ENCODE peak calls at places on chromosome 19, in four cellular contexts. Q, N, M and B are unnamed samples.

GRCh38 chr19:35869327-35870123 is 1.2 kb downstream of the APLP1 start:
- DNase-seq in M (no peak), N (peak), Q (peak), B (peak)

GRCh38 chr19:6536138-6536671 is 5.4 kb downstream of the TNFSF9 start:
- DNase-seq in N (peak), M (peak), Q (peak), B (no peak)

GRCh38 chr19:38841787-38842438 is 7.9 kb downstream of the HNRNPL start:
- DNase-seq in M (no peak), N (no peak), Q (no peak), B (no peak)

GRCh38 chr19:33828266-33829075 is 31.8 kb downstream of the KCTD15 start:
- DNase-seq in N (no peak), M (no peak), Q (no peak), B (no peak)

GRCh38 chr19:11204943-11205349 is 7.6 kb upstream of the KANK2 start:
- DNase-seq in N (no peak), Q (no peak), M (peak), B (no peak)

GRCh38 chr19:18776736-18777135 is 14.4 kb downstream of the COMP start:
- DNase-seq in N (no peak), Q (no peak), M (no peak), B (no peak)

GRCh38 chr19:1073956-1074511 is 7.1 kb downstream of the ARHGAP45 start:
- DNase-seq in N (no peak), M (no peak), Q (no peak), B (no peak)

GRCh38 chr19:4474504-4475136 is 2.5 kb downstream of the HDGFL2 start:
- DNase-seq in M (no peak), Q (peak), N (peak), B (peak)

GRCh38 chr19:3319643-3320353 is 46.6 kb upstream of the NFIC start:
- DNase-seq in N (no peak), Q (peak), M (no peak), B (no peak)

GRCh38 chr19:56951672-56952071 is 111.1 kb upstream of the PEG3 start:
- DNase-seq in N (no peak), Q (no peak), M (no peak), B (no peak)

GRCh38 chr19:42175952-42176648 is 41.4 kb downstream of the DEDD2 start:
- DNase-seq in Q (peak), N (peak), M (no peak), B (peak)

GRCh38 chr19:18650048-18650435 is 13.2 kb downstream of the KLHL26 start:
- DNase-seq in M (no peak), N (peak), Q (peak), B (no peak)

GRCh38 chr19:18763674-18764590 is 27.2 kb downstream of the COMP start:
- DNase-seq in M (no peak), Q (peak), N (peak), B (no peak)

GRCh38 chr19:19777692-19778091 is 43.9 kb downstream of the ZNF506 start:
- DNase-seq in M (no peak), Q (no peak), N (no peak), B (no peak)

GRCh38 chr19:47600246-47601179 is 8.4 kb upstream of the BICRA start:
- DNase-seq in N (peak), Q (peak), M (peak), B (peak)

GRCh38 chr19:47609885-47610545 is 1.1 kb downstream of the BICRA start:
- DNase-seq in Q (peak), M (peak), N (peak), B (no peak)

GRCh38 chr19:35155441-35155840 is 906 bp downstream of the FXYD5 start:
- DNase-seq in N (no peak), Q (no peak), M (no peak), B (no peak)

GRCh38 chr19:10587022-10587838 is at the start of gene AP1M2:
- DNase-seq in M (no peak), N (no peak), Q (no peak), B (peak)

GRCh38 chr19:16942583-16942982 is 53.8 kb downstream of the F2RL3 start:
- DNase-seq in Q (no peak), M (no peak), N (no peak), B (no peak)